ENCODE peak calls at places on chromosomes 2 and 18, in six cellular contexts. P, Y, D, T, N and R are unnamed samples.

GRCh38 chr2:155418753-155419152 is 720.3 kb downstream of the KCNJ3 start:
- DNase-seq in T (no peak), Y (no peak), P (no peak), D (no peak), N (no peak), R (no peak)

GRCh38 chr2:19287324-19287723 is 71.1 kb downstream of the OSR1 start:
- DNase-seq in N (no peak), T (no peak), P (no peak), Y (no peak), D (no peak), R (no peak)

GRCh38 chr2:47631840-47632398 is 151.0 kb upstream of the MSH6 start:
- DNase-seq in N (peak; percentile 30), P (peak; percentile 56), Y (no peak), T (no peak), D (no peak), R (no peak)

GRCh38 chr2:99879481-99879880 is 262.9 kb downstream of the AFF3 start:
- DNase-seq in N (no peak), Y (no peak), D (no peak), T (no peak), P (no peak), R (no peak)

GRCh38 chr2:124018894-124019293 is 6.2 kb upstream of the CNTNAP5 start:
- DNase-seq in T (no peak), D (no peak), N (no peak), Y (no peak), P (no peak), R (no peak)

GRCh38 chr2:218367415-218368149 is 10.9 kb downstream of the CATIP start:
- DNase-seq in D (peak; percentile 90), Y (peak; percentile 68), P (peak; percentile 89), N (peak; percentile 92), T (no peak), R (peak; percentile 94)

GRCh38 chr18:70649683-70650082 is 360.8 kb downstream of the SOCS6 start:
- DNase-seq in T (no peak), Y (no peak), P (no peak), N (no peak), D (no peak), R (no peak)

GRCh38 chr2:192194065-192194865 is 468 bp downstream of the TMEFF2 start:
- DNase-seq in P (no peak), Y (no peak), T (no peak), D (no peak), N (no peak), R (peak; percentile 60)

GRCh38 chr18:54830260-54830659 is 2.0 kb downstream of the RAB27B start:
- DNase-seq in Y (no peak), T (no peak), P (no peak), D (no peak), N (no peak), R (no peak)

GRCh38 chr2:165793161-165793778 is 777 bp downstream of the GALNT3 start:
- DNase-seq in D (no peak), P (peak; percentile 74), N (peak; percentile 56), Y (no peak), T (no peak), R (no peak)

GRCh38 chr2:11534078-11534745 is 367 bp downstream of the GREB1 start:
- DNase-seq in Y (no peak), N (no peak), D (no peak), P (no peak), T (no peak), R (no peak)

GRCh38 chr2:40130251-40130994 is 321.5 kb downstream of the SLC8A1 start:
- DNase-seq in P (peak; percentile 26), N (no peak), T (no peak), D (no peak), Y (no peak), R (no peak)

GRCh38 chr2:24984912-24985311 is 13.2 kb upstream of the DNAJC27 start:
- DNase-seq in N (peak; percentile 18), D (no peak), Y (peak; percentile 32), P (no peak), T (no peak), R (peak; percentile 79)

GRCh38 chr2:43648979-43649701 is 12.1 kb downstream of the PLEKHH2 start:
- DNase-seq in P (no peak), Y (no peak), N (no peak), T (no peak), D (no peak), R (no peak)

GRCh38 chr2:154720642-154721041 is 22.1 kb downstream of the KCNJ3 start:
- DNase-seq in T (no peak), D (no peak), Y (no peak), P (no peak), N (no peak), R (no peak)

GRCh38 chr2:41112228-41112627 is 660.3 kb upstream of the SLC8A1 start:
- DNase-seq in P (no peak), N (no peak), Y (no peak), T (no peak), D (no peak), R (no peak)

GRCh38 chr2:153519260-153519875 is 40.8 kb upstream of the RPRM start:
- DNase-seq in T (peak; percentile 50), P (peak; percentile 60), Y (peak; percentile 69), N (peak; percentile 54), D (peak; percentile 32), R (no peak)

GRCh38 chr2:240127351-240127750 is 8.8 kb downstream of the COPS9 start:
- DNase-seq in N (no peak), P (no peak), D (no peak), T (no peak), Y (no peak), R (no peak)

GRCh38 chr2:86807462-86808275 is 17.0 kb upstream of the CD8A start:
- DNase-seq in Y (peak; percentile 20), N (peak; percentile 58), P (peak; percentile 38), T (peak; percentile 56), D (no peak), R (no peak)

GRCh38 chr2:232329716-232330067 is 48.9 kb upstream of the ALPP start:
- DNase-seq in P (no peak), D (no peak), N (no peak), Y (no peak), T (no peak), R (no peak)

GRCh38 chr2:43041661-43042360 is 184.6 kb downstream of the ZFP36L2 start:
- DNase-seq in T (peak; percentile 46), N (no peak), D (peak; percentile 77), Y (no peak), P (no peak), R (no peak)

GRCh38 chr2:169031202-169031601 is at the start of gene ABCB11:
- DNase-seq in Y (no peak), D (no peak), P (no peak), T (no peak), N (no peak), R (no peak)

GRCh38 chr2:62270728-62271127 is 74.8 kb downstream of the B3GNT2 start:
- DNase-seq in T (no peak), N (peak; percentile 32), P (peak; percentile 81), D (no peak), Y (peak; percentile 47), R (peak; percentile 81)

GRCh38 chr2:170324640-170325046 is 146.7 kb downstream of the MYO3B start:
- DNase-seq in D (peak; percentile 42), Y (no peak), N (peak; percentile 12), P (peak; percentile 26), T (peak; percentile 51), R (no peak)

GRCh38 chr18:58268849-58269248 is 224.8 kb downstream of the NEDD4L start:
- DNase-seq in D (no peak), T (no peak), P (no peak), Y (no peak), N (no peak), R (no peak)

GRCh38 chr2:60880633-60880987 is 764 bp upstream of the REL start:
- DNase-seq in Y (no peak), T (no peak), P (no peak), D (no peak), N (no peak), R (no peak)

GRCh38 chr18:47772374-47773248 is 157.8 kb downstream of the SMAD2 start:
- DNase-seq in N (peak; percentile 77), P (peak; percentile 78), T (peak; percentile 29), Y (no peak), D (peak; percentile 47), R (no peak)

DNA sequence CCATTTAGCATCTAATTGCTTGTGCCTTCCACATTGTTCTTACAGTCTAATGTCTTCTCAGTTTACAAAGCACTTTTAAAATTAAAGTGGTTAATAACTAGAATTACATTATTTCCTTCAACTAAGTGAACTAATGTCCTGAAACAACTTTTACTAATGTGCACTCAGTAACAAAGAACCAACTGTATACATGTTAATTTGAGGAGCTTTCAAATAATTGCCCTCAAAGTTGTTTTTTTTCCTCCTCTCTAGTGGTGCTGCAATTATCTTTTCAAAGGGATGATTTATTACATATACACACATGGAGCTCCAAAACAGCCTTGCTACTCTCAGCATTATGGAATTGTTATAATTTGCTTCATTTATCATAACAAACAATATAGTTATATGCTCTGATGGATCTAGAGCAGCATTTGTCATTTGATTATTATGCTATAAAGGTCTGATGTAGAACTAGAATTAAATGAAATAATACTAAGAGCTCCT is 246.3 kb upstream of the RASGRP3 start:
- DNase-seq in D (no peak), Y (no peak), N (no peak), P (no peak), T (no peak), R (no peak)
- TF ChIP-seq EP300 in D (no peak), Y (no peak), N (no peak), P (no peak), T (no peak), R (no peak)

GRCh38 chr18:3595282-3596273 is 145.6 kb downstream of the TGIF1 start:
- DNase-seq in Y (peak; percentile 48), D (no peak), P (peak; percentile 43), N (peak; percentile 44), T (peak; percentile 92), R (peak; percentile 82)
- TF ChIP-seq POLR2A in Y (no peak), D (no peak), P (no peak), N (peak; percentile 42), T (peak; percentile 16), R (no peak)

GRCh38 chr2:36385603-36386002 is 30.0 kb downstream of the CRIM1 start:
- DNase-seq in D (no peak), N (no peak), Y (no peak), P (no peak), T (no peak), R (no peak)

GRCh38 chr2:36379710-36380448 is 24.3 kb downstream of the CRIM1 start:
- DNase-seq in N (no peak), T (no peak), Y (no peak), D (no peak), P (no peak), R (no peak)

GRCh38 chr2:36381965-36382364 is 26.4 kb downstream of the CRIM1 start:
- DNase-seq in T (no peak), D (no peak), N (no peak), P (no peak), Y (no peak), R (no peak)

GRCh38 chr2:36380624-36381481 is 25.3 kb downstream of the CRIM1 start:
- DNase-seq in T (peak; percentile 99), Y (no peak), P (no peak), N (peak; percentile 65), D (no peak), R (no peak)

GRCh38 chr2:36382472-36382871 is 26.9 kb downstream of the CRIM1 start:
- DNase-seq in D (no peak), Y (no peak), T (no peak), P (no peak), N (no peak), R (no peak)
- H3K4me1 ChIP-seq in D (no peaks in the 10 kb centered on the region), Y (peaks cover 48% of the 10 kb centered on the region), T (peaks cover 79% of the 10 kb centered on the region), P (peaks cover 19% of the 10 kb centered on the region), N (peaks cover 24% of the 10 kb centered on the region), R (peaks cover 45% of the 10 kb centered on the region)

DNA sequence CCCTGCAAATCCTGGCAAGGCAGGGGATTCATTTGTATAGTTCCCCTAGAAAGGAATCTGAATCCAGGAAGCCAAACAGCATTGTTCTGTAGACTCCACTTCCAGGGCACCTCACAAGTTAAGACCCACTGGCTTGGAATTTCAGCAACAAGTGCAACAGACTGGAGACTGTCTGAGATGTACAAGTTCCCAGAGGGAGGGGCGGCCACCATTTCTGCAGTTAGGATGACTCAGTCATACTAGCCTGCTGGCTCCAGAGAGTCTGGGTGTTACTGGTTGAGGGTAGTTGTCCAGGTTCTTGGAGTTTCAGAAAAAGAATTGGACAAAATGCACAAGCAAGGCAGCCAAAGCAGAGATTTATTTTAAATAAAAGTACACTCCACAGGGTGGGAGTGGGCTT is 384.2 kb downstream of the DSC3 start:
- DNase-seq in Y (no peak), P (no peak), T (no peak), D (no peak), N (no peak), R (no peak)
- TF ChIP-seq EP300 in Y (no peak), P (no peak), T (no peak), D (no peak), N (no peak), R (no peak)